ENCODE peak calls at places on chromosomes 3 and 15, in five cellular contexts. P is cardiac fibroblast, T is breast epithelium, S is esophagus muscularis mucosa, Z is AG04449. N is an unnamed sample.

GRCh38 chr15:41493205-41493901 is at the start of gene ITPKA:
- DNase-seq in P (peak), T (no peak), S (no peak), Z (no peak), N (peak)

GRCh38 chr15:28921336-28921735 is 35.6 kb downstream of the APBA2 start:
- DNase-seq in P (no peak), T (no peak), S (no peak), Z (no peak), N (no peak)

GRCh38 chr3:31002730-31003129 is 108.3 kb upstream of the GADL1 start:
- DNase-seq in P (no peak), T (no peak), S (no peak), Z (no peak), N (no peak)

GRCh38 chr15:38217788-38218609 is 34.6 kb upstream of the SPRED1 start:
- DNase-seq in P (no peak), T (no peak), S (no peak), Z (no peak), N (peak)

GRCh38 chr3:154122096-154122911 is 1.1 kb downstream of the ARHGEF26 start:
- DNase-seq in P (no peak), T (no peak), S (no peak), Z (no peak), N (no peak)

GRCh38 chr15:37362414-37362813 is 262.1 kb upstream of the MEIS2 start:
- DNase-seq in P (no peak), T (no peak), S (no peak), Z (no peak), N (no peak)

GRCh38 chr15:40379374-40379773 is 3.1 kb upstream of the KNSTRN start:
- DNase-seq in P (no peak), T (no peak), S (no peak), Z (no peak), N (no peak)

GRCh38 chr15:40044717-40045571 is 6.0 kb upstream of the SRP14 start:
- DNase-seq in P (peak), T (peak), S (peak), Z (no peak), N (peak)

GRCh38 chr3:140943781-140944547 is 2.3 kb downstream of the SLC25A36 start:
- DNase-seq in P (no peak), T (no peak), S (no peak), Z (no peak), N (no peak)
- H3K4me3 ChIP-seq in P (peak), T (peak), S (peak), Z (peak), N (peak)

DNA sequence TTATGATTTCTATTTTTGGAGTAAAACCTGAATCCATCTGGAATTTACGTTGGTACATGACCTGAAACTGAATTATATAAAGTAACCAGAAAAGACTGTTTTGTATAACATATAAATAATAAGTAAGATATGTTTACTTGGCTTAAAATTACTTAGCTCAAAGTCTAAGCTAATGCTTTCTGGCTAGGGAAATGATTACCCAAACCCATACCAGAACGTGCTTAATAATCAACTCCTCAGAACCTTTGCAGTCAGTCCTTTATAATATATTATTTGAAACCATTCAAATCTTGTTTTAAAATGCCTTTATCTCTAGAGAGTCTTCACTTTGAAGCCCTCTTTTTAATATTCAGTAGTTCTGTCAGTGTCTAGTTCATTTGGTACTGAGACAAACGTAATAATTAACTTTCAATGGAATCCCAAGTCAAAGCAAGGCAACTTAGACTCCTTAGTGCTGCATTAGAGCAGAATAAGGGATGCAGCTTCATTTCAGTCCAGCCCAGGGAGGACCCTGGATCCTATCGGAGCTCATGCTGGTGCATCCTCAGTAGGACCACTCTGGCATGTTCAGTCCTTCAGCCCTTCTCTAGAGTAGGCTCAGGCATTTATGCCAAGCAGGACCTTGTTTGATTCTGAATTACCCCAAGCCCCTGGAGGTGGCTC is 81.6 kb downstream of the MME start:
- DNase-seq in P (no peak), T (no peak), S (no peak), Z (no peak), N (no peak)
- H3K4me3 ChIP-seq in P (no peak), T (no peak), S (no peak), Z (no peak), N (no peak)

GRCh38 chr3:59839283-59839682 is 789.5 kb upstream of the CFAP20DC start:
- DNase-seq in P (peak), T (no peak), S (no peak), Z (peak), N (peak)
- H3K4me3 ChIP-seq in P (no peak), T (no peak), S (no peak), Z (no peak), N (no peak)

GRCh38 chr3:125958511-125959316 is 10.3 kb upstream of the ROPN1B start:
- DNase-seq in P (no peak), T (no peak), S (peak), Z (no peak), N (no peak)

GRCh38 chr3:125959317-125960065 is 9.5 kb upstream of the ROPN1B start:
- DNase-seq in P (no peak), T (no peak), S (peak), Z (no peak), N (no peak)

GRCh38 chr3:125960456-125961288 is 8.3 kb upstream of the ROPN1B start:
- DNase-seq in P (no peak), T (no peak), S (peak), Z (no peak), N (no peak)

GRCh38 chr3:125960066-125960424 is 8.9 kb upstream of the ROPN1B start:
- DNase-seq in P (no peak), T (no peak), S (peak), Z (no peak), N (no peak)

DNA sequence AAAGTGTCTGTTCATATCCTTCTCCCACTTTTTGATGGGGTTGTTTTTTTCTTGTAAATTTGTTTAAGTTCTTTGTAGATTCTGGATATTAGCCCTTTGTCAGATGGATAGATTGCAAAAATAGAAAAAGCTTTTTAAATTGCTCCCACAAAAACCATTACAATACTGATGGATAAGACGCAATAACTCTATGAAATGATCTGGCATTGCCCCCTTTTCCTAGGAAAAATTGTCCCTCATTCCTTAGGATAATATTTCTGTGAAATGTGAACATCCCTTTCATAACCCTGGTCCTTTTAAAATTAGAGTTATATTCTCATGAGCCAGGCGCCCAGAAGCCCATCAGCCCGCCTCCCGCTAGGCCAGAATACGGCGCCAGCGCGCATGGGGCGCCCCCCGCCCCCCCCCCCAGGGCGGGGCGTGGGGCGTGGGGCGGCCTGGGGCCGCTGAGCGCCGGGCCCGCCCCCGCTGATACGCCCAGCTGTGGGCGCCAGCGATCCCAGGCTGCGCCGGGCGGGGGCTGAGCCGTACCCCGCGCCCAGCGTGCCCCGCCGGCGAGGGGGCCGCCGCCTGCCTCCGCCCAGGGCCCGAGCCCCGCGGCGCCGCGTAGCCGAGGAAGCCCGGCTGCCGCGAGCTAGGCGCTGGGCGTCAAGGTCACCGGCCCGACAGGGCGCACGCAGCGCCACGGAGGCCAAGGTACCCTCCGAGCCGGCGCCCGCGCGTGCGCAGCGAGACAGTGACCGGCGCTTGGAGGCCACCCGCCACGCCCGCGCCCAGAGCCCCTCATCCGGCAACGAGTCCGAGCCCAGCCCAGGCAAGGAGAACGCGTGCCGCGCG is 11.1 kb upstream of the ROPN1B start:
- DNase-seq in P (no peak), T (no peak), S (peak), Z (no peak), N (no peak)
- H3K4me3 ChIP-seq in P (no peak), T (peak), S (peak), Z (no peak), N (no peak)